ENCODE peak calls at places on chromosome 14, in four cellular contexts. L, R, Q and S are unnamed samples.

GRCh38 chr14:28756896-28757570 is 9.6 kb upstream of the FOXG1 start:
- DNase-seq in L (peak), R (peak), Q (peak), S (no peak)

GRCh38 chr14:59097681-59098080 is 90.8 kb upstream of the DAAM1 start:
- DNase-seq in L (peak), R (peak), Q (no peak), S (no peak)

GRCh38 chr14:97916100-97916499 is 1118.9 kb downstream of the VRK1 start:
- DNase-seq in L (no peak), R (no peak), Q (no peak), S (no peak)

GRCh38 chr14:103057372-103058208 is at the start of gene CDC42BPB:
- DNase-seq in L (peak), R (peak), Q (peak), S (no peak)

GRCh38 chr14:98946995-98947394 is 325.0 kb downstream of the BCL11B start:
- DNase-seq in L (no peak), R (no peak), Q (peak), S (no peak)

GRCh38 chr14:101072945-101073597 is 169.5 kb upstream of the RTL1 start:
- DNase-seq in L (peak), R (peak), Q (peak), S (peak)

GRCh38 chr14:51182166-51182565 is 57.9 kb upstream of the TMX1 start:
- DNase-seq in L (peak), R (peak), Q (no peak), S (no peak)

GRCh38 chr14:99655521-99655920 is 10.6 kb downstream of the HHIPL1 start:
- DNase-seq in L (peak), R (peak), Q (no peak), S (no peak)

GRCh38 chr14:68792022-68792829 is 641 bp downstream of the ZFP36L1 start:
- DNase-seq in L (no peak), R (peak), Q (no peak), S (peak)

GRCh38 chr14:72146241-72146640 is 214.0 kb downstream of the RGS6 start:
- DNase-seq in L (no peak), R (no peak), Q (no peak), S (no peak)

GRCh38 chr14:61662437-61663311 is 32.6 kb upstream of the HIF1A start:
- DNase-seq in L (peak), R (peak), Q (peak), S (peak)

GRCh38 chr14:73829526-73830431 is 21.9 kb upstream of the PTGR2 start:
- DNase-seq in L (peak), R (peak), Q (no peak), S (no peak)

GRCh38 chr14:58426819-58427288 is 477 bp downstream of the TIMM9 start:
- DNase-seq in L (peak), R (peak), Q (peak), S (peak)

GRCh38 chr14:75013290-75013689 is 10.6 kb downstream of the EIF2B2 start:
- DNase-seq in L (peak), R (no peak), Q (no peak), S (no peak)

GRCh38 chr14:32331227-32331597 is 2.1 kb downstream of the AKAP6 start:
- DNase-seq in L (no peak), R (no peak), Q (no peak), S (no peak)

GRCh38 chr14:70934502-70935134 is 27.4 kb downstream of the PCNX1 start:
- DNase-seq in L (peak), R (peak), Q (no peak), S (no peak)

GRCh38 chr14:104502060-104502459 is 77.5 kb upstream of the C14orf180 start:
- DNase-seq in L (no peak), R (no peak), Q (no peak), S (no peak)

GRCh38 chr14:58465425-58465824 is 37.9 kb downstream of the KIAA0586 start:
- DNase-seq in L (peak), R (peak), Q (no peak), S (no peak)

GRCh38 chr14:88910386-88910785 is 85.9 kb downstream of the TTC8 start:
- DNase-seq in L (no peak), R (no peak), Q (no peak), S (no peak)

GRCh38 chr14:35867280-35867629 is 41.1 kb downstream of the BRMS1L start:
- DNase-seq in L (no peak), R (no peak), Q (no peak), S (no peak)

GRCh38 chr14:62053188-62053587 is 291.0 kb downstream of the SNAPC1 start:
- DNase-seq in L (no peak), R (no peak), Q (no peak), S (no peak)

GRCh38 chr14:61866932-61867920 is 105.0 kb downstream of the SNAPC1 start:
- DNase-seq in L (no peak), R (peak), Q (no peak), S (no peak)

GRCh38 chr14:70801836-70802235 is 7.5 kb downstream of the MAP3K9 start:
- DNase-seq in L (no peak), R (no peak), Q (no peak), S (no peak)

GRCh38 chr14:44712095-44712822 is 205.2 kb upstream of the FSCB start:
- DNase-seq in L (no peak), R (no peak), Q (peak), S (no peak)

GRCh38 chr14:67886221-67886620 is 66.6 kb downstream of the RAD51B start:
- DNase-seq in L (no peak), R (no peak), Q (peak), S (no peak)

GRCh38 chr14:103070971-103071542 is 13.0 kb upstream of the LBHD2 start:
- DNase-seq in L (no peak), R (no peak), Q (no peak), S (no peak)

GRCh38 chr14:34461334-34462131 is 507 bp downstream of the SPTSSA start:
- DNase-seq in L (peak), R (peak), Q (peak), S (peak)

GRCh38 chr14:63453443-63453936 is 89.7 kb downstream of the PPP2R5E start:
- DNase-seq in L (peak), R (no peak), Q (peak), S (no peak)

GRCh38 chr14:90970167-90970600 is 90.3 kb downstream of the RPS6KA5 start:
- DNase-seq in L (peak), R (peak), Q (no peak), S (no peak)

GRCh38 chr14:69288001-69288771 is 28.2 kb downstream of the GALNT16 start:
- DNase-seq in L (peak), R (peak), Q (peak), S (no peak)

GRCh38 chr14:78327426-78328210 is 157.4 kb downstream of the NRXN3 start:
- DNase-seq in L (peak), R (no peak), Q (no peak), S (no peak)

GRCh38 chr14:87152701-87153100 is 840.3 kb downstream of the GALC start:
- DNase-seq in L (no peak), R (no peak), Q (no peak), S (no peak)

GRCh38 chr14:106390947-106391346 is 864.6 kb downstream of the TMEM121 start:
- DNase-seq in L (no peak), R (no peak), Q (no peak), S (no peak)